ENCODE peak calls at places on chromosomes 5 and 9, in ten cellular contexts. M, D, S, G, O, X, B, L, R and W are unnamed samples.

GRCh38 chr5:67215592-67216471 is 19.2 kb upstream of the CD180 start:
- DNase-seq in M (no peak), D (no peak), S (no peak), G (peak; percentile 96), O (peak; percentile 71), X (no peak), B (no peak), L (peak; percentile 75), R (peak; percentile 87), W (peak; percentile 87)

GRCh38 chr9:109238677-109239076 is 71.6 kb upstream of the FRRS1L start:
- DNase-seq in M (no peak), D (no peak), S (no peak), G (no peak), O (no peak), X (no peak), B (no peak), L (no peak), R (no peak), W (no peak)

GRCh38 chr5:61327761-61328753 is 4.0 kb upstream of the ZSWIM6 start:
- DNase-seq in M (no peak), D (peak; percentile 91), S (peak; percentile 40), G (no peak), O (peak; percentile 56), X (no peak), B (no peak), L (no peak), R (no peak), W (no peak)

GRCh38 chr9:2729003-2729402 is 11.7 kb downstream of the KCNV2 start:
- DNase-seq in M (no peak), D (no peak), S (no peak), G (no peak), O (no peak), X (no peak), B (no peak), L (no peak), R (no peak), W (no peak)

GRCh38 chr9:93665566-93666278 is 89.3 kb downstream of the PHF2 start:
- DNase-seq in M (no peak), D (no peak), S (no peak), G (peak; percentile 71), O (no peak), X (no peak), B (no peak), L (no peak), R (no peak), W (peak; percentile 5)

GRCh38 chr5:151234476-151235238 is 10.8 kb upstream of the CCDC69 start:
- DNase-seq in M (no peak), D (no peak), S (no peak), G (peak; percentile 92), O (peak; percentile 85), X (no peak), B (no peak), L (peak; percentile 50), R (peak; percentile 60), W (peak; percentile 79)

GRCh38 chr9:2655411-2655901 is 33.9 kb downstream of the VLDLR start:
- DNase-seq in M (no peak), D (no peak), S (no peak), G (no peak), O (no peak), X (peak; percentile 15), B (no peak), L (no peak), R (no peak), W (no peak)

GRCh38 chr9:127210851-127211730 is 53.5 kb upstream of the GARNL3 start:
- DNase-seq in M (no peak), D (no peak), S (peak; percentile 69), G (no peak), O (no peak), X (no peak), B (no peak), L (no peak), R (no peak), W (no peak)

GRCh38 chr9:38447703-38448102 is 23.4 kb upstream of the IGFBPL1 start:
- DNase-seq in M (no peak), D (no peak), S (no peak), G (no peak), O (no peak), X (no peak), B (no peak), L (no peak), R (no peak), W (no peak)

GRCh38 chr9:4508907-4509589 is 18.8 kb downstream of the SLC1A1 start:
- DNase-seq in M (no peak), D (no peak), S (no peak), G (no peak), O (no peak), X (no peak), B (no peak), L (no peak), R (no peak), W (no peak)

DNA sequence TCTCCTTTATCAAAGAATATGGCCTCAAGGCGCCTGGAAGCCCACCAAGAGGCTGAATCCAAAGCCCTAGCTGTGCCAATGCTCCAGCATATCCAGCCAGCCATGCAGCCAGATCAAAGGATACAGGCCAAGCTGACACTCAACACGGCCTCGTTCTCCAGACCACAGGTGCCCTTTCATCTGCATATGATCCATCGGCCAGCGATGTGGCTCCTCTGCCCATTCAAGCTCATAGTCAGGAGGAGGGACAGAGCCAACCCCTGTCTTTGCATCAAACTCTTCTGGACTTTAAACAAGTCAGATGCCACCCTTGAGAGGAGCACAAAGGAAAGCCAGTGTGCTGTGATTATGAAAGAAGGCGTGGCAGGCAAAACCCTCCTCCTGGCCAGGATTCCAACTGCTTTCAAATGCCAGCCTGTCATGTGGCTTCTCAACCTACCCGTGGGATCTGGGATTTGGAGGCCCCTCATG is 42.5 kb downstream of the ADAM19 start:
- DNase-seq in M (no peak), D (no peak), S (no peak), G (no peak), O (peak; percentile 48), X (no peak), B (no peak), L (no peak), R (no peak), W (no peak)
- TF ChIP-seq POLR2AphosphoS5 in M (no peak), D (no peak), S (no peak), G (no peak), O (no peak), X (no peak), B (no peak), L (no peak), R (no peak), W (no peak)

GRCh38 chr9:135559606-135560005 is 1.9 kb upstream of the PAEP start:
- DNase-seq in M (no peak), D (no peak), S (no peak), G (peak; percentile 18), O (no peak), X (no peak), B (no peak), L (no peak), R (no peak), W (no peak)

GRCh38 chr9:135554718-135555117 is 6.8 kb upstream of the PAEP start:
- DNase-seq in M (no peak), D (no peak), S (no peak), G (no peak), O (no peak), X (peak; percentile 5), B (no peak), L (no peak), R (no peak), W (no peak)

GRCh38 chr9:135552698-135553161 is 6.8 kb downstream of the OBP2A start:
- DNase-seq in M (no peak), D (no peak), S (peak; percentile 27), G (no peak), O (no peak), X (no peak), B (no peak), L (no peak), R (no peak), W (no peak)

GRCh38 chr9:135555203-135555602 is 6.4 kb upstream of the PAEP start:
- DNase-seq in M (no peak), D (no peak), S (no peak), G (peak; percentile 15), O (peak; percentile 33), X (peak; percentile 2), B (no peak), L (no peak), R (no peak), W (no peak)

GRCh38 chr9:135555910-135556309 is 5.6 kb upstream of the PAEP start:
- DNase-seq in M (no peak), D (no peak), S (peak; percentile 16), G (peak; percentile 31), O (no peak), X (no peak), B (no peak), L (no peak), R (no peak), W (no peak)
- H3K4me3 ChIP-seq in M (no peak overlapping the region), D (no peak overlapping the region), S (no peak overlapping the region), G (no peak overlapping the region), O (no peak overlapping the region), X (no peak overlapping the region), B (no peak overlapping the region), L (no peak overlapping the region), R (no peak overlapping the region), W (no peak overlapping the region)

GRCh38 chr5:172455511-172456061 is 1.3 kb upstream of the SH3PXD2B start:
- DNase-seq in M (peak; percentile 54), D (no peak), S (no peak), G (no peak), O (no peak), X (no peak), B (no peak), L (no peak), R (no peak), W (peak; percentile 9)
- TF ChIP-seq POLR2AphosphoS5 in M (no peak), D (no peak), S (no peak), G (no peak), O (no peak), X (no peak), B (no peak), L (no peak), R (no peak), W (no peak)

GRCh38 chr5:10123254-10123989 is 126.3 kb downstream of the ATPSCKMT start:
- DNase-seq in M (peak; percentile 22), D (no peak), S (no peak), G (no peak), O (no peak), X (no peak), B (no peak), L (no peak), R (no peak), W (no peak)

GRCh38 chr5:10120934-10121333 is 128.8 kb downstream of the ATPSCKMT start:
- DNase-seq in M (no peak), D (no peak), S (no peak), G (no peak), O (no peak), X (no peak), B (no peak), L (no peak), R (no peak), W (no peak)

GRCh38 chr5:10126900-10127299 is 122.8 kb downstream of the ATPSCKMT start:
- DNase-seq in M (no peak), D (no peak), S (no peak), G (no peak), O (no peak), X (no peak), B (no peak), L (no peak), R (no peak), W (no peak)

DNA sequence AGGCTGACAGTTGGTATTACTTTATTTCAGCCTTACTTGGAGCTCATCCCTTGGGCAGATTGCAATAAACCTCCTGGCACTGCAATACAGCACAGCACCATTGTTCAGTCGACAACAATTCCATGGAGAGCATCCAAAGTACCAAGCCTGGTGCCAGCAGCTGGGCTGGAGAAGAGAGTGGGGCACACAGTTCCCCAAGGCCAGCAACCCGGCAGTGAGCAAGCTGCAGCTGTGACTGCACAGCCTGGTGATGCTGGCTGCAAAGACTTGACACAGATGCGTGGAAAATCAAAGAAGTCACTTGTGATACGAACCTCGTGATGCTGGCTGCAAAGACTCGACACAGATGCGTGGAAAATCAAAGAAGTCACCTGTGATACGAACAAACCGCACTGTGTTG is 125.4 kb downstream of the ATPSCKMT start:
- DNase-seq in M (no peak), D (no peak), S (no peak), G (no peak), O (no peak), X (no peak), B (no peak), L (no peak), R (no peak), W (no peak)
- H3K4me3 ChIP-seq in M (no peak overlapping the region), D (no peak overlapping the region), S (no peak overlapping the region), G (no peak overlapping the region), O (no peak overlapping the region), X (no peak overlapping the region), B (no peak overlapping the region), L (no peak overlapping the region), R (no peak overlapping the region), W (no peak overlapping the region)